ENCODE peak calls at places on chromosome 18, in ten cellular contexts. J, R, C, T, M, K, U, W, L and X are unnamed samples.

GRCh38 chr18:68262697-68263293 is 452.1 kb downstream of the TMX3 start:
- DNase-seq in J (no peak), R (no peak), C (no peak), T (no peak), M (peak; percentile 72), K (no peak), U (no peak), W (no peak), L (no peak), X (peak; percentile 23)

GRCh38 chr18:44801796-44802195 is 121.1 kb downstream of the SETBP1 start:
- DNase-seq in J (no peak), R (no peak), C (no peak), T (no peak), M (no peak), K (no peak), U (no peak), W (no peak), L (no peak), X (no peak)

GRCh38 chr18:45734505-45734904 is 10.5 kb downstream of the SLC14A1 start:
- DNase-seq in J (no peak), R (no peak), C (no peak), T (no peak), M (no peak), K (no peak), U (no peak), W (no peak), L (no peak), X (no peak)

GRCh38 chr18:73661457-73661856 is 486.2 kb downstream of the FBXO15 start:
- DNase-seq in J (no peak), R (no peak), C (no peak), T (no peak), M (no peak), K (no peak), U (no peak), W (no peak), L (no peak), X (no peak)

GRCh38 chr18:34818069-34818468 is 108.0 kb downstream of the DTNA start:
- DNase-seq in J (no peak), R (no peak), C (no peak), T (no peak), M (no peak), K (no peak), U (no peak), W (no peak), L (no peak), X (no peak)

GRCh38 chr18:8366656-8367055 is 242.6 kb upstream of the RAB12 start:
- DNase-seq in J (no peak), R (no peak), C (no peak), T (no peak), M (no peak), K (no peak), U (no peak), W (no peak), L (no peak), X (no peak)

GRCh38 chr18:65788373-65788772 is 37.6 kb downstream of the CDH7 start:
- DNase-seq in J (no peak), R (no peak), C (no peak), T (peak; percentile 21), M (no peak), K (no peak), U (no peak), W (no peak), L (no peak), X (no peak)

GRCh38 chr18:8298186-8298585 is 311.1 kb upstream of the RAB12 start:
- DNase-seq in J (no peak), R (no peak), C (no peak), T (no peak), M (no peak), K (no peak), U (no peak), W (no peak), L (no peak), X (peak; percentile 38)

GRCh38 chr18:62558015-62558663 is 35.3 kb downstream of the ZCCHC2 start:
- DNase-seq in J (no peak), R (no peak), C (no peak), T (no peak), M (no peak), K (no peak), U (no peak), W (no peak), L (no peak), X (no peak)

GRCh38 chr18:23716516-23716915 is 27.3 kb downstream of the LAMA3 start:
- DNase-seq in J (no peak), R (no peak), C (no peak), T (no peak), M (peak; percentile 88), K (no peak), U (no peak), W (no peak), L (no peak), X (peak; percentile 88)

GRCh38 chr18:32610116-32610630 is 139.5 kb upstream of the GAREM1 start:
- DNase-seq in J (no peak), R (no peak), C (no peak), T (no peak), M (no peak), K (no peak), U (no peak), W (no peak), L (no peak), X (no peak)

GRCh38 chr18:77073336-77074093 is 59.1 kb downstream of the MBP start:
- DNase-seq in J (no peak), R (no peak), C (no peak), T (no peak), M (no peak), K (no peak), U (no peak), W (no peak), L (no peak), X (no peak)

GRCh38 chr18:45874501-45875184 is 49.2 kb downstream of the SIGLEC15 start:
- DNase-seq in J (no peak), R (no peak), C (no peak), T (no peak), M (peak; percentile 16), K (no peak), U (no peak), W (no peak), L (no peak), X (peak; percentile 42)

GRCh38 chr18:58183226-58183625 is 139.2 kb downstream of the NEDD4L start:
- DNase-seq in J (no peak), R (no peak), C (peak; percentile 38), T (no peak), M (no peak), K (no peak), U (no peak), W (no peak), L (no peak), X (no peak)

GRCh38 chr18:38534073-38534472 is 968.5 kb upstream of the CELF4 start:
- DNase-seq in J (no peak), R (no peak), C (no peak), T (no peak), M (no peak), K (no peak), U (no peak), W (no peak), L (no peak), X (no peak)
- TF ChIP-seq CTCF in J (no peak), R (no peak), C (no peak), T (no peak), M (no peak), K (no peak), U (no peak), W (no peak), L (no peak), X (no peak)

DNA sequence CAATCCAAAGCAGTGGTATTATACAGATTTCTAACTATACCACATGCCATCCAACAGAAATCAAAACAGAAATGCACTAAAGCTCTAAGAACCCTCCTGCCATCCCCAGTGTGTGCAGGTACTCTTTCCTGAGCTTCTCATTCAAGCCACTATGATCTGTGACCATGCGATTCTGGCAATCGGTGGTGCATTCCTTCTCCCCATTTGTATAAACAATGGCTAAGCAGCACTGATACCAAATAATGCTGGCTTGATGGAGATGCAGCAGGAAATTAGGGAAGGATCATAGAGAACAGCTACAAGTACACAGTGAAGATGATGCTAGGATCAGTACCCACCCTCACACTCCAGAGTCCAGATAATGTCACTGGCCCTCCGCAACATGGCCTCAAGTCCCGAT is 51.8 kb downstream of the PPP4R1 start:
- DNase-seq in J (no peak), R (no peak), C (no peak), T (no peak), M (no peak), K (no peak), U (no peak), W (no peak), L (no peak), X (no peak)
- H3K36me3 ChIP-seq in J (peaks cover 74% of the 10 kb centered on the region), R (peaks cover 86% of the 10 kb centered on the region), C (no peaks in the 10 kb centered on the region), T (peaks cover 10% of the 10 kb centered on the region), M (peaks cover 61% of the 10 kb centered on the region), K (peaks cover 2% of the 10 kb centered on the region), U (peaks cover 30% of the 10 kb centered on the region), W (peaks cover 25% of the 10 kb centered on the region), L (peaks cover 8% of the 10 kb centered on the region), X (peaks cover 49% of the 10 kb centered on the region)

GRCh38 chr18:80075940-80076339 is 33.1 kb upstream of the ADNP2 start:
- DNase-seq in J (no peak), R (no peak), C (no peak), T (no peak), M (no peak), K (no peak), U (no peak), W (no peak), L (no peak), X (no peak)

GRCh38 chr18:80074183-80074582 is 34.9 kb upstream of the ADNP2 start:
- DNase-seq in J (no peak), R (no peak), C (no peak), T (no peak), M (no peak), K (no peak), U (no peak), W (no peak), L (no peak), X (no peak)

GRCh38 chr18:80070825-80071224 is 36.6 kb downstream of the RBFA start:
- DNase-seq in J (no peak), R (no peak), C (no peak), T (no peak), M (no peak), K (no peak), U (no peak), W (no peak), L (no peak), X (no peak)

GRCh38 chr18:80077873-80078272 is 31.2 kb upstream of the ADNP2 start:
- DNase-seq in J (no peak), R (no peak), C (no peak), T (no peak), M (no peak), K (no peak), U (no peak), W (no peak), L (no peak), X (no peak)

GRCh38 chr18:80076379-80076778 is 32.7 kb upstream of the ADNP2 start:
- DNase-seq in J (no peak), R (no peak), C (no peak), T (no peak), M (no peak), K (no peak), U (no peak), W (no peak), L (no peak), X (no peak)
- TF ChIP-seq CTCF in J (no peak), R (no peak), C (no peak), T (no peak), M (no peak), K (no peak), U (no peak), W (no peak), L (no peak), X (no peak)

DNA sequence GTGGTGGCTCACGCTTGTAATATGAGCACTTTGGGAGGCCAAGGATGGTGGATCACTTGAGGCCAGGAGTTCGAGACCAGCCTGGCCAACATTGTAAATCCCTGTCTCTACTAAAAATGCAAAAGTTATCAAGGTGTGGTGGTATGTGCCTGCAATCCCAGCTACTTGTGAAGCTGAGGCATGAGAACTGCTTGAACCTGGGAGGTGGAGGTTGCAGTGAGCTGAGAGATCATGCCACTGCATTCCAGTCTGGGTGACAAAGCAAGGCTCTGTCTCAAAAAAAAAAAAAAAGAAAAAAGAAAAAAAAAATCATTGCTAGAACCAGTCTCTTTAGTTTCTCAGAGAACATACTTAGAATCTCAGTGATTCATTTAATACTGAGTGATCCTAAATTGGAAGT is 217.1 kb downstream of the DYM start:
- DNase-seq in J (no peak), R (no peak), C (no peak), T (no peak), M (no peak), K (no peak), U (no peak), W (no peak), L (no peak), X (no peak)
- H3K36me3 ChIP-seq in J (peaks cover 11% of the 10 kb centered on the region), R (no peaks in the 10 kb centered on the region), C (no peaks in the 10 kb centered on the region), T (no peaks in the 10 kb centered on the region), M (no peaks in the 10 kb centered on the region), K (no peaks in the 10 kb centered on the region), U (no peaks in the 10 kb centered on the region), W (no peaks in the 10 kb centered on the region), L (peaks cover 5% of the 10 kb centered on the region), X (no peaks in the 10 kb centered on the region)